ENCODE peak calls at places on chromosomes 5 and 9, in nine cellular contexts. J, I, E, F, M, R, A, D and N are unnamed samples.

GRCh38 chr9:87834357-87834756 is 48.3 kb upstream of the SPATA31E1 start:
- DNase-seq in A (no peak), M (no peak), R (no peak), D (peak; percentile 29), I (no peak), J (no peak), E (no peak), F (no peak), N (peak; percentile 59)

GRCh38 chr9:125524522-125524921 is 182.5 kb downstream of the MAPKAP1 start:
- DNase-seq in R (no peak), M (no peak), J (peak; percentile 23), F (no peak), D (no peak), I (no peak), E (no peak), A (no peak), N (no peak)

GRCh38 chr5:14917719-14918118 is 46.1 kb upstream of the ANKH start:
- DNase-seq in J (peak; percentile 17), M (no peak), D (no peak), A (no peak), E (no peak), F (no peak), R (no peak), I (no peak), N (no peak)

GRCh38 chr9:89604463-89605180 is at the start of gene GADD45G:
- DNase-seq in I (peak; percentile 51), A (peak; percentile 93), J (peak; percentile 61), F (peak; percentile 95), E (peak; percentile 97), M (peak; percentile 96), R (no peak), D (no peak), N (peak; percentile 93)

GRCh38 chr5:6593148-6594016 is 39.5 kb downstream of the NSUN2 start:
- DNase-seq in I (no peak), A (no peak), E (no peak), F (no peak), R (no peak), D (no peak), M (no peak), J (no peak), N (no peak)

GRCh38 chr5:151456321-151456940 is 9.0 kb downstream of the SLC36A1 start:
- DNase-seq in I (no peak), E (no peak), F (no peak), R (no peak), D (no peak), J (no peak), A (no peak), M (no peak), N (no peak)

GRCh38 chr9:93629920-93630319 is 53.5 kb downstream of the PHF2 start:
- DNase-seq in D (no peak), A (no peak), J (no peak), F (no peak), M (no peak), R (no peak), I (no peak), E (no peak), N (no peak)

GRCh38 chr5:25858019-25858418 is 1180.4 kb downstream of the CDH9 start:
- DNase-seq in R (no peak), D (no peak), J (no peak), M (no peak), F (no peak), E (no peak), A (no peak), I (no peak), N (no peak)

GRCh38 chr9:32395483-32396216 is 11.2 kb downstream of the ACO1 start:
- DNase-seq in E (peak; percentile 78), I (peak; percentile 26), R (peak; percentile 34), D (no peak), A (peak; percentile 69), F (peak; percentile 63), J (peak; percentile 98), M (peak; percentile 47), N (peak; percentile 7)

DNA sequence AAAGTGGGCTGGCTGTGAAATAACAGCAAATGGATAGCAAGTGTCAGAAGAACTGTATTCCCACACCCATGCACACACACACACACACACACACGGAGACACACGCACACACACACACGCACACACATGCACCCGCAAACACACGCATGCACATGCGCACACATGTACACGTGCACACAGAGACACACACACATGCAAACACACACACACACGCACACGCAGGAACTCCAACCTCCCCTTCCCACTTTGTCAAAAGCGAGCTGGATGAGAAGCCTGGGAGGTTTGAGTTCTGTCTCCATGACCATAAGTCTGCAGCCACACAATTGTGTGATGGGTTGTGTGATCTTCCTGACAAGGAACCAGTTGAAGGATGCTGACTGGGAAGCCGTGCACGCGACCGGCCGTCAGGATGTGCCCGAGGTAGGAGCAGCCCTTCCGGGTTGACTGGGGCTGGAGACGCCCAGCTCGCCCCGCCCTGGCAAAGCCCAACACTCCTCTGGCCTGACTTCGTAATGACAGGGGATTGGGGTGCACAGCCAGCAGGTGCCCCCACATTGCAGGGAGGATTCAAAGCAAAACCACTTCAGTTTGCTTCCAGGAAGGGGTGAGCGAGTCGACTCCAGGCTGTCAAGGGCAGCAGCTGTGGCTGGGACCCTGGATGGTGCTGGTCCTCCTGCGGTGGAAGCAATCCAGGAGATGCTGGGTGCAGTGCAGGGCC is 29.3 kb upstream of the NKD2 start:
- DNase-seq in M (no peak), E (no peak), J (no peak), I (no peak), F (no peak), R (no peak), A (no peak), D (no peak), N (no peak)
- TF ChIP-seq POLR2A in M (no peak), E (no peak), J (no peak), I (no peak), F (no peak), R (no peak), A (no peak), D (no peak), N (no peak)

GRCh38 chr5:103035701-103036100 is 84.2 kb downstream of the GIN1 start:
- DNase-seq in A (no peak), D (no peak), M (no peak), F (no peak), E (no peak), I (no peak), R (no peak), J (no peak), N (no peak)

GRCh38 chr5:103036601-103037000 is 83.3 kb downstream of the GIN1 start:
- DNase-seq in D (no peak), I (no peak), E (no peak), A (no peak), R (no peak), J (no peak), F (no peak), M (no peak), N (no peak)

GRCh38 chr5:103034662-103035392 is 85.1 kb downstream of the GIN1 start:
- DNase-seq in F (no peak), D (no peak), R (no peak), A (no peak), M (no peak), I (no peak), E (no peak), J (no peak), N (no peak)

GRCh38 chr5:103041071-103041676 is 78.8 kb downstream of the GIN1 start:
- DNase-seq in A (no peak), F (no peak), E (no peak), R (no peak), M (no peak), D (peak; percentile 49), I (peak; percentile 5), J (peak; percentile 65), N (peak; percentile 60)

GRCh38 chr5:103037673-103038455 is 82.1 kb downstream of the GIN1 start:
- DNase-seq in M (no peak), A (no peak), D (no peak), E (no peak), F (no peak), R (no peak), I (no peak), J (peak; percentile 8), N (no peak)
- TF ChIP-seq POLR2A in M (no peak), A (no peak), D (no peak), E (no peak), F (no peak), R (no peak), I (no peak), J (no peak), N (no peak)

GRCh38 chr9:120583958-120584369 is 4.0 kb upstream of the CDK5RAP2 start:
- DNase-seq in A (no peak), M (peak; percentile 79), I (peak; percentile 48), F (peak; percentile 56), D (peak; percentile 16), R (peak; percentile 91), E (no peak), J (peak; percentile 93), N (peak; percentile 88)

GRCh38 chr9:120580591-120580896 is 577 bp upstream of the CDK5RAP2 start:
- DNase-seq in D (no peak), J (no peak), R (no peak), F (no peak), E (no peak), A (no peak), M (no peak), I (no peak), N (no peak)

GRCh38 chr9:120578614-120579013 is 1.4 kb downstream of the CDK5RAP2 start:
- DNase-seq in I (no peak), R (no peak), J (no peak), A (no peak), D (no peak), E (no peak), M (no peak), F (no peak), N (peak; percentile 18)

GRCh38 chr9:120579139-120579749 is 723 bp downstream of the CDK5RAP2 start:
- DNase-seq in J (no peak), R (peak; percentile 67), D (no peak), F (no peak), I (peak; percentile 51), M (no peak), A (no peak), E (no peak), N (peak; percentile 54)

DNA sequence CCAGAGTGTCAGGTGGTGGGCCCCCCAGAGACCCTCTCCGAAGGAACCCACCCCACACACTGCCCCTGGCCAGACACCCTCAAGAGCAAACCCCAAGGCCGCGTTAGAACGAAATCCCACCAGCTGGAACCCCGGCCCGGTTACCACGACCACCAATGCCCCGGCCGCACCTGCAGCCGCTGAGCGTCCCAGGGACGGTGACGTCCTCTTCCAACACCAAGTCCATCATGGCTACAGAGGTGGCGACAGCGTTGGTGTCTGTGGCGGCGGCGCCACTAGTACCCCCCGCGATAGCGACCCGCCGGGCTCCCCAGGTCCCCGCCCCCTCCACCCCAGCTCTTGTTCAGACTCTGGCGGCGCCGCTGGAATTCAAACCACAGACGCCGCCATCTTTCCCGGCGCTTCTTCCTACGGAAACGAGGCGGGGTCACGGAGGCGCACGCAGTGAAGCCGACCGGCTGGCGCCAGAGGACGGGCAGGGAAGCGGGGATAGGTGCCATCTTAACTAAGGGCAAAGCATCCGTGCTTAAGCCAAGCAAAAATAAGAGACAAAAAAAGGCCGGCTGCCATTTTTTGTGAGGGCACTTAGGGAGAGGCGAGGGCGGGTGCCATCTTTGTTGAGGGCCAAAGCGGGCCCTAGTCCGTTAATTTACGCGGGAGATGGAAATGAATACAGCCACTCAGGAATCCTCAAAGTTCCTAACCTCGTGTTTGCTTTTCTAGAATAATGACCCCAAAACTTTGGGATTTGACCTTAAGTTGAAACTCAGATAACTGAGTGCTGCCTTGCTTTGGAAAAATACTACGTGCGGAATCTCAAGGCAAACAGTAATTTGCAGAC is at the start of gene CDK5RAP2:
- DNase-seq in I (peak; percentile 91), E (peak; percentile 98), A (peak; percentile 96), D (peak; percentile 96), F (peak; percentile 97), R (peak; percentile 97), M (peak; percentile 97), J (peak; percentile 98), N (peak; percentile 98)
- TF ChIP-seq POLR2A in I (no peak), E (peak; percentile 33), A (no peak), D (no peak), F (no peak), R (peak; percentile 34), M (peak; percentile 60), J (peak; percentile 63), N (peak; percentile 56)

GRCh38 chr5:157447246-157447645 is 12.8 kb upstream of the NIPAL4 start:
- DNase-seq in F (no peak), E (no peak), R (no peak), D (no peak), I (no peak), A (no peak), J (no peak), M (peak; percentile 28), N (peak; percentile 10)
- TF ChIP-seq POLR2A in F (no peak), E (no peak), R (no peak), D (no peak), I (no peak), A (no peak), J (no peak), M (peak; percentile 16), N (no peak)